ENCODE peak calls at places on chromosomes 11 and 22, in seven cellular contexts. One of them, this sample, is unnamed.

GRCh38 chr11:66725646-66726045 is 3.4 kb downstream of the SPTBN2 start:
- DNase-seq in mucosa of gallbladder: no peak
- DNase-seq in adipocyte: no peak
- DNase-seq in GM13977: no peak
- DNase-seq in chondrocyte: no peak
- DNase-seq in IMR-90: peak; percentile 9
- DNase-seq in upper lobe of right lung: no peak
- DNase-seq in this sample: no peak

GRCh38 chr11:111639226-111639925 is 37.1 kb downstream of the SIK2 start:
- DNase-seq in adipocyte: no peak
- DNase-seq in IMR-90: no peak
- DNase-seq in mucosa of gallbladder: no peak
- DNase-seq in upper lobe of right lung: no peak
- DNase-seq in GM13977: no peak
- DNase-seq in chondrocyte: no peak
- DNase-seq in this sample: no peak

GRCh38 chr22:46547179-46547882 is 9.9 kb upstream of the CELSR1 start:
- DNase-seq in GM13977: no peak
- DNase-seq in chondrocyte: peak; percentile 93
- DNase-seq in mucosa of gallbladder: no peak
- DNase-seq in IMR-90: peak; percentile 77
- DNase-seq in upper lobe of right lung: no peak
- DNase-seq in adipocyte: peak; percentile 80
- DNase-seq in this sample: peak; percentile 86

GRCh38 chr11:114392735-114393667 is 7.3 kb downstream of the C11orf71 start:
- DNase-seq in chondrocyte: no peak
- DNase-seq in adipocyte: no peak
- DNase-seq in upper lobe of right lung: no peak
- DNase-seq in mucosa of gallbladder: no peak
- DNase-seq in GM13977: no peak
- DNase-seq in IMR-90: no peak
- DNase-seq in this sample: no peak

GRCh38 chr11:131692961-131693360 is 322.5 kb downstream of the NTM start:
- DNase-seq in IMR-90: no peak
- DNase-seq in upper lobe of right lung: no peak
- DNase-seq in chondrocyte: no peak
- DNase-seq in mucosa of gallbladder: no peak
- DNase-seq in adipocyte: no peak
- DNase-seq in GM13977: no peak
- DNase-seq in this sample: no peak

GRCh38 chr11:37370817-37371216 is 772.8 kb upstream of the RAG2 start:
- DNase-seq in mucosa of gallbladder: no peak
- DNase-seq in chondrocyte: no peak
- DNase-seq in adipocyte: no peak
- DNase-seq in IMR-90: no peak
- DNase-seq in upper lobe of right lung: no peak
- DNase-seq in GM13977: no peak
- DNase-seq in this sample: no peak

GRCh38 chr11:68661697-68662603 is 22.4 kb upstream of the GAL start:
- DNase-seq in mucosa of gallbladder: no peak
- DNase-seq in chondrocyte: no peak
- DNase-seq in GM13977: no peak
- DNase-seq in IMR-90: peak; percentile 25
- DNase-seq in upper lobe of right lung: peak; percentile 46
- DNase-seq in adipocyte: peak; percentile 10
- DNase-seq in this sample: peak; percentile 67

GRCh38 chr22:49999063-49999900 is 13.3 kb downstream of the IL17REL start:
- DNase-seq in chondrocyte: peak; percentile 86
- DNase-seq in GM13977: no peak
- DNase-seq in mucosa of gallbladder: no peak
- DNase-seq in adipocyte: peak; percentile 40
- DNase-seq in IMR-90: no peak
- DNase-seq in upper lobe of right lung: peak; percentile 63
- DNase-seq in this sample: peak; percentile 58

GRCh38 chr11:102187416-102188125 is 77.3 kb downstream of the YAP1 start:
- DNase-seq in GM13977: no peak
- DNase-seq in mucosa of gallbladder: no peak
- DNase-seq in chondrocyte: no peak
- DNase-seq in IMR-90: peak; percentile 35
- DNase-seq in upper lobe of right lung: no peak
- DNase-seq in adipocyte: peak; percentile 97
- DNase-seq in this sample: no peak

GRCh38 chr11:47412152-47412746 is 3.9 kb downstream of the SLC39A13 start:
- DNase-seq in chondrocyte: no peak
- DNase-seq in adipocyte: peak; percentile 69
- DNase-seq in mucosa of gallbladder: no peak
- DNase-seq in IMR-90: peak; percentile 26
- DNase-seq in upper lobe of right lung: peak; percentile 81
- DNase-seq in GM13977: peak; percentile 76
- DNase-seq in this sample: no peak

GRCh38 chr22:21038405-21038804 is 6.0 kb upstream of the SLC7A4 start:
- DNase-seq in mucosa of gallbladder: no peak
- DNase-seq in upper lobe of right lung: no peak
- DNase-seq in IMR-90: peak; percentile 40
- DNase-seq in GM13977: no peak
- DNase-seq in chondrocyte: no peak
- DNase-seq in adipocyte: peak; percentile 69
- DNase-seq in this sample: no peak

GRCh38 chr22:25403752-25404471 is 160.6 kb upstream of the GRK3 start:
- DNase-seq in IMR-90: peak; percentile 41
- DNase-seq in mucosa of gallbladder: no peak
- DNase-seq in adipocyte: peak; percentile 84
- DNase-seq in upper lobe of right lung: no peak
- DNase-seq in GM13977: peak; percentile 62
- DNase-seq in chondrocyte: no peak
- DNase-seq in this sample: peak; percentile 71

GRCh38 chr22:32348031-32348611 is 9.5 kb upstream of the RFPL3 start:
- DNase-seq in IMR-90: no peak
- DNase-seq in adipocyte: no peak
- DNase-seq in chondrocyte: no peak
- DNase-seq in GM13977: no peak
- DNase-seq in mucosa of gallbladder: no peak
- DNase-seq in upper lobe of right lung: no peak
- DNase-seq in this sample: peak; percentile 59

GRCh38 chr11:66950113-66950535 is 8.1 kb downstream of the PC start:
- DNase-seq in GM13977: no peak
- DNase-seq in adipocyte: peak; percentile 63
- DNase-seq in upper lobe of right lung: no peak
- DNase-seq in mucosa of gallbladder: no peak
- DNase-seq in chondrocyte: no peak
- DNase-seq in IMR-90: peak; percentile 94
- DNase-seq in this sample: no peak

GRCh38 chr22:43002198-43002577 is 12.8 kb downstream of the PACSIN2 start:
- DNase-seq in GM13977: no peak
- DNase-seq in upper lobe of right lung: no peak
- DNase-seq in chondrocyte: no peak
- DNase-seq in adipocyte: peak; percentile 66
- DNase-seq in mucosa of gallbladder: no peak
- DNase-seq in IMR-90: peak; percentile 91
- DNase-seq in this sample: no peak

GRCh38 chr11:104665631-104666030 is 232.6 kb downstream of the CASP12 start:
- DNase-seq in IMR-90: peak; percentile 80
- DNase-seq in chondrocyte: no peak
- DNase-seq in mucosa of gallbladder: no peak
- DNase-seq in adipocyte: peak; percentile 75
- DNase-seq in GM13977: no peak
- DNase-seq in upper lobe of right lung: no peak
- DNase-seq in this sample: no peak

GRCh38 chr22:18045794-18046193 is 21.4 kb upstream of the MICAL3 start:
- DNase-seq in adipocyte: no peak
- DNase-seq in IMR-90: no peak
- DNase-seq in chondrocyte: no peak
- DNase-seq in mucosa of gallbladder: no peak
- DNase-seq in GM13977: no peak
- DNase-seq in upper lobe of right lung: no peak
- DNase-seq in this sample: no peak

GRCh38 chr22:41242396-41243117 is 1.8 kb upstream of the CHADL start:
- DNase-seq in mucosa of gallbladder: no peak
- DNase-seq in IMR-90: no peak
- DNase-seq in upper lobe of right lung: no peak
- DNase-seq in adipocyte: peak; percentile 15
- DNase-seq in GM13977: no peak
- DNase-seq in chondrocyte: no peak
- DNase-seq in this sample: no peak

GRCh38 chr22:34761111-34761510 is 304.8 kb upstream of the ISX start:
- DNase-seq in upper lobe of right lung: no peak
- DNase-seq in IMR-90: no peak
- DNase-seq in mucosa of gallbladder: no peak
- DNase-seq in GM13977: no peak
- DNase-seq in adipocyte: no peak
- DNase-seq in chondrocyte: no peak
- DNase-seq in this sample: no peak

GRCh38 chr11:34926101-34926830 is 9.8 kb downstream of the PDHX start:
- DNase-seq in upper lobe of right lung: no peak
- DNase-seq in GM13977: peak; percentile 12
- DNase-seq in IMR-90: peak; percentile 62
- DNase-seq in mucosa of gallbladder: no peak
- DNase-seq in chondrocyte: no peak
- DNase-seq in adipocyte: peak; percentile 83
- DNase-seq in this sample: no peak

GRCh38 chr11:376531-377173 is 7.4 kb downstream of the B4GALNT4 start:
- DNase-seq in GM13977: no peak
- DNase-seq in mucosa of gallbladder: no peak
- DNase-seq in adipocyte: no peak
- DNase-seq in upper lobe of right lung: no peak
- DNase-seq in IMR-90: no peak
- DNase-seq in chondrocyte: no peak
- DNase-seq in this sample: no peak

GRCh38 chr11:61507962-61508824 is at the start of gene LRRC10B:
- DNase-seq in upper lobe of right lung: peak; percentile 71
- DNase-seq in GM13977: peak; percentile 72
- DNase-seq in adipocyte: peak; percentile 39
- DNase-seq in chondrocyte: peak; percentile 73
- DNase-seq in mucosa of gallbladder: no peak
- DNase-seq in IMR-90: no peak
- DNase-seq in this sample: no peak

GRCh38 chr11:477042-477715 is 27.1 kb downstream of the PTDSS2 start:
- DNase-seq in adipocyte: peak; percentile 42
- DNase-seq in GM13977: no peak
- DNase-seq in chondrocyte: no peak
- DNase-seq in IMR-90: no peak
- DNase-seq in upper lobe of right lung: no peak
- DNase-seq in mucosa of gallbladder: no peak
- DNase-seq in this sample: no peak

GRCh38 chr11:64220271-64220670 is 5.7 kb downstream of the TRPT1 start:
- DNase-seq in mucosa of gallbladder: no peak
- DNase-seq in GM13977: no peak
- DNase-seq in adipocyte: no peak
- DNase-seq in IMR-90: no peak
- DNase-seq in upper lobe of right lung: no peak
- DNase-seq in chondrocyte: peak; percentile 90
- DNase-seq in this sample: peak; percentile 68

GRCh38 chr11:115317428-115318185 is 186.6 kb downstream of the CADM1 start:
- DNase-seq in upper lobe of right lung: no peak
- DNase-seq in GM13977: no peak
- DNase-seq in mucosa of gallbladder: no peak
- DNase-seq in adipocyte: no peak
- DNase-seq in chondrocyte: no peak
- DNase-seq in IMR-90: peak; percentile 52
- DNase-seq in this sample: no peak

GRCh38 chr11:119585038-119585666 is 143.8 kb downstream of the NECTIN1 start:
- DNase-seq in mucosa of gallbladder: peak; percentile 19
- DNase-seq in adipocyte: no peak
- DNase-seq in upper lobe of right lung: no peak
- DNase-seq in GM13977: no peak
- DNase-seq in chondrocyte: no peak
- DNase-seq in IMR-90: no peak
- DNase-seq in this sample: no peak

GRCh38 chr11:12319734-12320387 is 57.5 kb upstream of the PARVA start:
- DNase-seq in IMR-90: peak; percentile 22
- DNase-seq in GM13977: no peak
- DNase-seq in upper lobe of right lung: no peak
- DNase-seq in chondrocyte: no peak
- DNase-seq in adipocyte: peak; percentile 36
- DNase-seq in mucosa of gallbladder: no peak
- DNase-seq in this sample: no peak

GRCh38 chr22:21593406-21594232 is 26.1 kb downstream of the UBE2L3 start:
- DNase-seq in chondrocyte: no peak
- DNase-seq in GM13977: no peak
- DNase-seq in adipocyte: no peak
- DNase-seq in upper lobe of right lung: no peak
- DNase-seq in IMR-90: no peak
- DNase-seq in mucosa of gallbladder: no peak
- DNase-seq in this sample: no peak

GRCh38 chr11:2933376-2934056 is 4.3 kb upstream of the PHLDA2 start:
- DNase-seq in chondrocyte: peak; percentile 92
- DNase-seq in IMR-90: peak; percentile 75
- DNase-seq in GM13977: no peak
- DNase-seq in upper lobe of right lung: peak; percentile 94
- DNase-seq in adipocyte: peak; percentile 59
- DNase-seq in mucosa of gallbladder: peak; percentile 75
- DNase-seq in this sample: peak; percentile 96

GRCh38 chr22:19636696-19637355 is 77.5 kb upstream of the SEPTIN5 start:
- DNase-seq in upper lobe of right lung: no peak
- DNase-seq in IMR-90: no peak
- DNase-seq in adipocyte: no peak
- DNase-seq in GM13977: no peak
- DNase-seq in chondrocyte: no peak
- DNase-seq in mucosa of gallbladder: no peak
- DNase-seq in this sample: peak; percentile 68